ENCODE peak calls at places on chromosomes 5 and 9, in six cellular contexts. One of them, this sample, is unnamed.

GRCh38 chr5:135538261-135538660 is 2.5 kb upstream of the NEUROG1 start:
- DNase-seq in activated gamma-delta T cell treated with anti-CD3 and anti-CD28 coated beads, Interleukin-2, amount 50 U/mL, for 16 hours: no peak
- DNase-seq in endothelial cell: no peak
- DNase-seq in posterior vena cava: no peak
- DNase-seq in MV-4-11: no peak
- DNase-seq in frontal cortex: no peak
- DNase-seq in this sample: no peak

GRCh38 chr5:61366841-61367240 is 34.8 kb downstream of the ZSWIM6 start:
- DNase-seq in activated gamma-delta T cell treated with anti-CD3 and anti-CD28 coated beads, Interleukin-2, amount 50 U/mL, for 16 hours: no peak
- DNase-seq in endothelial cell: no peak
- DNase-seq in posterior vena cava: no peak
- DNase-seq in MV-4-11: peak; percentile 63
- DNase-seq in frontal cortex: no peak
- DNase-seq in this sample: no peak

GRCh38 chr9:91768507-91768906 is 181.5 kb downstream of the ROR2 start:
- DNase-seq in activated gamma-delta T cell treated with anti-CD3 and anti-CD28 coated beads, Interleukin-2, amount 50 U/mL, for 16 hours: no peak
- DNase-seq in endothelial cell: no peak
- DNase-seq in posterior vena cava: no peak
- DNase-seq in MV-4-11: no peak
- DNase-seq in frontal cortex: no peak
- DNase-seq in this sample: no peak

GRCh38 chr5:115977988-115978387 is 15.7 kb downstream of the LVRN start:
- DNase-seq in activated gamma-delta T cell treated with anti-CD3 and anti-CD28 coated beads, Interleukin-2, amount 50 U/mL, for 16 hours: no peak
- DNase-seq in endothelial cell: no peak
- DNase-seq in posterior vena cava: no peak
- DNase-seq in MV-4-11: no peak
- DNase-seq in frontal cortex: no peak
- DNase-seq in this sample: no peak

GRCh38 chr9:13707635-13708410 is 428.3 kb upstream of the MPDZ start:
- DNase-seq in activated gamma-delta T cell treated with anti-CD3 and anti-CD28 coated beads, Interleukin-2, amount 50 U/mL, for 16 hours: no peak
- DNase-seq in endothelial cell: no peak
- DNase-seq in posterior vena cava: no peak
- DNase-seq in MV-4-11: peak; percentile 90
- DNase-seq in frontal cortex: no peak
- DNase-seq in this sample: no peak

GRCh38 chr5:94745786-94746730 is 127.6 kb downstream of the SLF1 start:
- DNase-seq in activated gamma-delta T cell treated with anti-CD3 and anti-CD28 coated beads, Interleukin-2, amount 50 U/mL, for 16 hours: no peak
- DNase-seq in endothelial cell: no peak
- DNase-seq in posterior vena cava: no peak
- DNase-seq in MV-4-11: peak; percentile 10
- DNase-seq in frontal cortex: no peak
- DNase-seq in this sample: no peak

GRCh38 chr5:156850206-156850751 is at the start of gene PPP1R2B:
- DNase-seq in activated gamma-delta T cell treated with anti-CD3 and anti-CD28 coated beads, Interleukin-2, amount 50 U/mL, for 16 hours: no peak
- DNase-seq in endothelial cell: no peak
- DNase-seq in posterior vena cava: no peak
- DNase-seq in MV-4-11: no peak
- DNase-seq in frontal cortex: no peak
- DNase-seq in this sample: no peak

GRCh38 chr9:98215821-98216220 is 23.4 kb upstream of the CORO2A start:
- DNase-seq in activated gamma-delta T cell treated with anti-CD3 and anti-CD28 coated beads, Interleukin-2, amount 50 U/mL, for 16 hours: no peak
- DNase-seq in endothelial cell: peak; percentile 42
- DNase-seq in posterior vena cava: no peak
- DNase-seq in MV-4-11: no peak
- DNase-seq in frontal cortex: no peak
- DNase-seq in this sample: peak; percentile 54

GRCh38 chr5:43065384-43066230 is 25.5 kb upstream of the ANXA2R start:
- DNase-seq in activated gamma-delta T cell treated with anti-CD3 and anti-CD28 coated beads, Interleukin-2, amount 50 U/mL, for 16 hours: peak; percentile 26
- DNase-seq in endothelial cell: peak; percentile 59
- DNase-seq in posterior vena cava: peak; percentile 94
- DNase-seq in MV-4-11: peak; percentile 40
- DNase-seq in frontal cortex: no peak
- DNase-seq in this sample: peak; percentile 78

GRCh38 chr5:74094096-74094778 is 468.2 kb downstream of the ARHGEF28 start:
- DNase-seq in activated gamma-delta T cell treated with anti-CD3 and anti-CD28 coated beads, Interleukin-2, amount 50 U/mL, for 16 hours: no peak
- DNase-seq in endothelial cell: no peak
- DNase-seq in posterior vena cava: no peak
- DNase-seq in MV-4-11: no peak
- DNase-seq in frontal cortex: no peak
- DNase-seq in this sample: no peak

GRCh38 chr9:98381311-98382103 is 126.1 kb upstream of the TBC1D2 start:
- DNase-seq in activated gamma-delta T cell treated with anti-CD3 and anti-CD28 coated beads, Interleukin-2, amount 50 U/mL, for 16 hours: no peak
- DNase-seq in endothelial cell: no peak
- DNase-seq in posterior vena cava: no peak
- DNase-seq in MV-4-11: peak; percentile 13
- DNase-seq in frontal cortex: peak; percentile 47
- DNase-seq in this sample: no peak

GRCh38 chr5:156718985-156719384 is 131.1 kb upstream of the PPP1R2B start:
- DNase-seq in activated gamma-delta T cell treated with anti-CD3 and anti-CD28 coated beads, Interleukin-2, amount 50 U/mL, for 16 hours: no peak
- DNase-seq in endothelial cell: no peak
- DNase-seq in posterior vena cava: no peak
- DNase-seq in MV-4-11: no peak
- DNase-seq in frontal cortex: no peak
- DNase-seq in this sample: no peak

GRCh38 chr9:72978724-72979123 is 25.9 kb upstream of the ALDH1A1 start:
- DNase-seq in activated gamma-delta T cell treated with anti-CD3 and anti-CD28 coated beads, Interleukin-2, amount 50 U/mL, for 16 hours: no peak
- DNase-seq in endothelial cell: no peak
- DNase-seq in posterior vena cava: no peak
- DNase-seq in MV-4-11: peak; percentile 2
- DNase-seq in frontal cortex: no peak
- DNase-seq in this sample: peak; percentile 67

GRCh38 chr9:35311891-35312639 is 150.3 kb downstream of the UNC13B start:
- DNase-seq in activated gamma-delta T cell treated with anti-CD3 and anti-CD28 coated beads, Interleukin-2, amount 50 U/mL, for 16 hours: no peak
- DNase-seq in endothelial cell: no peak
- DNase-seq in posterior vena cava: no peak
- DNase-seq in MV-4-11: no peak
- DNase-seq in frontal cortex: no peak
- DNase-seq in this sample: no peak

GRCh38 chr5:154523704-154524103 is 45.7 kb upstream of the HAND1 start:
- DNase-seq in activated gamma-delta T cell treated with anti-CD3 and anti-CD28 coated beads, Interleukin-2, amount 50 U/mL, for 16 hours: no peak
- DNase-seq in endothelial cell: no peak
- DNase-seq in posterior vena cava: no peak
- DNase-seq in MV-4-11: no peak
- DNase-seq in frontal cortex: no peak
- DNase-seq in this sample: no peak

GRCh38 chr9:82406714-82407113 is 418.1 kb downstream of the SPATA31D1 start:
- DNase-seq in activated gamma-delta T cell treated with anti-CD3 and anti-CD28 coated beads, Interleukin-2, amount 50 U/mL, for 16 hours: no peak
- DNase-seq in endothelial cell: no peak
- DNase-seq in posterior vena cava: no peak
- DNase-seq in MV-4-11: no peak
- DNase-seq in frontal cortex: no peak
- DNase-seq in this sample: no peak

GRCh38 chr9:87696641-87697040 is 29.3 kb upstream of the CTSL start:
- DNase-seq in activated gamma-delta T cell treated with anti-CD3 and anti-CD28 coated beads, Interleukin-2, amount 50 U/mL, for 16 hours: no peak
- DNase-seq in endothelial cell: no peak
- DNase-seq in posterior vena cava: no peak
- DNase-seq in MV-4-11: no peak
- DNase-seq in frontal cortex: no peak
- DNase-seq in this sample: no peak

GRCh38 chr5:125595095-125595494 is 828.1 kb upstream of the GRAMD2B start:
- DNase-seq in activated gamma-delta T cell treated with anti-CD3 and anti-CD28 coated beads, Interleukin-2, amount 50 U/mL, for 16 hours: no peak
- DNase-seq in endothelial cell: no peak
- DNase-seq in posterior vena cava: no peak
- DNase-seq in MV-4-11: no peak
- DNase-seq in frontal cortex: no peak
- DNase-seq in this sample: no peak

GRCh38 chr9:95498641-95499040 is 18.1 kb downstream of the PTCH1 start:
- DNase-seq in activated gamma-delta T cell treated with anti-CD3 and anti-CD28 coated beads, Interleukin-2, amount 50 U/mL, for 16 hours: no peak
- DNase-seq in endothelial cell: no peak
- DNase-seq in posterior vena cava: no peak
- DNase-seq in MV-4-11: no peak
- DNase-seq in frontal cortex: no peak
- DNase-seq in this sample: no peak

GRCh38 chr5:62979472-62979871 is 400.9 kb downstream of the LRRC70 start:
- DNase-seq in activated gamma-delta T cell treated with anti-CD3 and anti-CD28 coated beads, Interleukin-2, amount 50 U/mL, for 16 hours: no peak
- DNase-seq in endothelial cell: no peak
- DNase-seq in posterior vena cava: no peak
- DNase-seq in MV-4-11: no peak
- DNase-seq in frontal cortex: no peak
- DNase-seq in this sample: no peak

GRCh38 chr5:171427318-171428167 is 8.1 kb downstream of the FGF18 start:
- DNase-seq in activated gamma-delta T cell treated with anti-CD3 and anti-CD28 coated beads, Interleukin-2, amount 50 U/mL, for 16 hours: no peak
- DNase-seq in endothelial cell: no peak
- DNase-seq in posterior vena cava: peak; percentile 68
- DNase-seq in MV-4-11: no peak
- DNase-seq in frontal cortex: no peak
- DNase-seq in this sample: no peak

GRCh38 chr5:57173026-57173317 is 887 bp upstream of the GPBP1 start:
- DNase-seq in activated gamma-delta T cell treated with anti-CD3 and anti-CD28 coated beads, Interleukin-2, amount 50 U/mL, for 16 hours: no peak
- DNase-seq in endothelial cell: no peak
- DNase-seq in posterior vena cava: no peak
- DNase-seq in MV-4-11: no peak
- DNase-seq in frontal cortex: no peak
- DNase-seq in this sample: no peak

GRCh38 chr5:16492398-16493175 is 27.0 kb upstream of the ZNF622 start:
- DNase-seq in activated gamma-delta T cell treated with anti-CD3 and anti-CD28 coated beads, Interleukin-2, amount 50 U/mL, for 16 hours: no peak
- DNase-seq in endothelial cell: no peak
- DNase-seq in posterior vena cava: no peak
- DNase-seq in MV-4-11: no peak
- DNase-seq in frontal cortex: no peak
- DNase-seq in this sample: peak; percentile 64

GRCh38 chr5:89030781-89031180 is 147.8 kb upstream of the MEF2C start:
- DNase-seq in activated gamma-delta T cell treated with anti-CD3 and anti-CD28 coated beads, Interleukin-2, amount 50 U/mL, for 16 hours: no peak
- DNase-seq in endothelial cell: no peak
- DNase-seq in posterior vena cava: no peak
- DNase-seq in MV-4-11: no peak
- DNase-seq in frontal cortex: no peak
- DNase-seq in this sample: no peak

GRCh38 chr5:93279292-93279974 is 301.6 kb downstream of the NR2F1-AS1 start:
- DNase-seq in activated gamma-delta T cell treated with anti-CD3 and anti-CD28 coated beads, Interleukin-2, amount 50 U/mL, for 16 hours: no peak
- DNase-seq in endothelial cell: no peak
- DNase-seq in posterior vena cava: no peak
- DNase-seq in MV-4-11: no peak
- DNase-seq in frontal cortex: no peak
- DNase-seq in this sample: no peak

GRCh38 chr5:2017540-2018389 is 135.0 kb upstream of the IRX4 start:
- DNase-seq in activated gamma-delta T cell treated with anti-CD3 and anti-CD28 coated beads, Interleukin-2, amount 50 U/mL, for 16 hours: no peak
- DNase-seq in endothelial cell: peak; percentile 58
- DNase-seq in posterior vena cava: no peak
- DNase-seq in MV-4-11: peak; percentile 60
- DNase-seq in frontal cortex: no peak
- DNase-seq in this sample: peak; percentile 49

GRCh38 chr5:139873033-139873794 is 77.6 kb downstream of the PSD2 start:
- DNase-seq in activated gamma-delta T cell treated with anti-CD3 and anti-CD28 coated beads, Interleukin-2, amount 50 U/mL, for 16 hours: no peak
- DNase-seq in endothelial cell: no peak
- DNase-seq in posterior vena cava: no peak
- DNase-seq in MV-4-11: no peak
- DNase-seq in frontal cortex: no peak
- DNase-seq in this sample: no peak

GRCh38 chr9:121731090-121731489 is 79.7 kb downstream of the DAB2IP start:
- DNase-seq in activated gamma-delta T cell treated with anti-CD3 and anti-CD28 coated beads, Interleukin-2, amount 50 U/mL, for 16 hours: no peak
- DNase-seq in endothelial cell: no peak
- DNase-seq in posterior vena cava: no peak
- DNase-seq in MV-4-11: no peak
- DNase-seq in frontal cortex: no peak
- DNase-seq in this sample: no peak

This sample was measured in HT-29.